ENCODE peak calls at places on chromosomes 16 and 17, in seven cellular contexts. N, O, Z, A, T, P and G are unnamed samples. For H3K4me1, the result is how much of the 10 kb centered on the place peaks cover.

GRCh38 chr17:63078707-63079106 is 112.7 kb downstream of the TANC2 start:
- DNase-seq in N (no peak), O (no peak), Z (no peak), A (no peak), T (no peak), P (no peak), G (no peak)

GRCh38 chr16:79610771-79611170 is 10.2 kb upstream of the MAF start:
- DNase-seq in N (no peak), O (no peak), Z (no peak), A (no peak), T (no peak), P (no peak), G (no peak)

GRCh38 chr17:59342681-59343127 is 11.2 kb downstream of the YPEL2 start:
- DNase-seq in N (peak), O (no peak), Z (no peak), A (no peak), T (no peak), P (no peak), G (no peak)

GRCh38 chr16:87838643-87839541 is 30.4 kb downstream of the SLC7A5 start:
- DNase-seq in N (no peak), O (no peak), Z (peak), A (no peak), T (no peak), P (no peak), G (no peak)

GRCh38 chr17:5832886-5833285 is 237.3 kb upstream of the WSCD1 start:
- DNase-seq in N (no peak), O (peak), Z (no peak), A (peak), T (no peak), P (no peak), G (no peak)

GRCh38 chr17:56629450-56630187 is 36.1 kb downstream of the NOG start:
- DNase-seq in N (no peak), O (peak), Z (no peak), A (peak), T (no peak), P (no peak), G (no peak)

GRCh38 chr17:57577751-57578607 is 167.1 kb downstream of the CCDC182 start:
- DNase-seq in N (no peak), O (peak), Z (no peak), A (no peak), T (no peak), P (peak), G (no peak)

GRCh38 chr17:75776399-75777242 is 8.0 kb upstream of the UNK start:
- DNase-seq in N (peak), O (no peak), Z (no peak), A (no peak), T (no peak), P (no peak), G (no peak)

GRCh38 chr16:77596243-77596642 is 126.1 kb upstream of the NUDT7 start:
- DNase-seq in N (no peak), O (no peak), Z (no peak), A (no peak), T (no peak), P (no peak), G (no peak)

GRCh38 chr17:48644910-48645557 is 18.9 kb upstream of the HOXB9 start:
- DNase-seq in N (no peak), O (no peak), Z (no peak), A (no peak), T (no peak), P (no peak), G (no peak)

GRCh38 chr16:47026492-47026891 is 53.0 kb upstream of the DNAJA2 start:
- DNase-seq in N (no peak), O (no peak), Z (no peak), A (no peak), T (no peak), P (no peak), G (no peak)

DNA sequence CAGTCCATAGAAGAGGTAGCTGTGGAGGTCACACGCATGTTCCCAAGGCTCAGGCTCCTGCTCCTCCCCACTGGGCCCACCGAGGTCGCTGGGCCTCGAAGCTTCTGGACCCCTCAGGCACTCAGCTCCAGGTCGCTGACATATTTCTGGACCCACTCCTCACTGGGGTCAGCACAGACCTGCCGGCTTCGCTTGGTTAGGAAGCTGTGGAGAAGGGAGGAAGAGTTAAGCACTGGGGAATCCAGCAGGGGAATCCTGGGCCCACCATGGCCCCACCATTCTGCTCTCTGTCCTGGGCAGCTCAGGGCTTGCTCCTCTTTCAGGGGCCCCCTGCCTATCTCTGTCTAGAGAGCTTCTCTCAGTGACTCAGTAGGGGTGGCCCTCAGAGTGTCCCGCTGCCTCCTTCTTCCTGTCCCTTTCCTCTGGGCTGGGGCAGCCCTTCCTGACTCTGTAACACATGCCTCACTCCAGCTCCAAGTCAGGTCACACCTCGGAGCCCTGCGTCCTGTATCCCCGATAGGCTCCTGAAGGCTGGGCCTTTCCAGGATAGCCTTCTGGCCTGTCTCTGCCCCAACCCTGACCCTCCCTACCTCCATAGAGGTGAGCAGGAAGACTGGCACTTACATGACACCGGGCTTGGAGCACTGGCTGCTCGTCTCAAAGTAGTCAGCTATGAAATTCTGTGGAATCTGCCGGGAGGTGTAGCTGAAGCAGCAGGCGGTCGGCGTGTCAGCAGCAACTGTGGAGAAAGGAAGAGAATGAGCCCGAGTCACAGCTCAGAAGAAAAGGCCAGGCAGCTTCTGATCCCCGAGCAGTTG is 1.2 kb downstream of the CCL3 start:
- DNase-seq in N (peak), O (no peak), Z (no peak), A (no peak), T (no peak), P (no peak), G (no peak)
- H3K4me1 ChIP-seq in N (under half), O (under half), Z (under half), A (under half), T (under half), P (under half), G (under half)

GRCh38 chr16:28166394-28167208 is 45.2 kb downstream of the XPO6 start:
- DNase-seq in N (no peak), O (peak), Z (no peak), A (peak), T (no peak), P (no peak), G (no peak)

GRCh38 chr16:28172331-28172730 is 39.4 kb downstream of the XPO6 start:
- DNase-seq in N (no peak), O (no peak), Z (no peak), A (no peak), T (no peak), P (no peak), G (no peak)

GRCh38 chr16:28167730-28168129 is 44.0 kb downstream of the XPO6 start:
- DNase-seq in N (no peak), O (no peak), Z (no peak), A (no peak), T (no peak), P (no peak), G (no peak)

GRCh38 chr16:28167221-28167620 is 44.5 kb downstream of the XPO6 start:
- DNase-seq in N (no peak), O (no peak), Z (no peak), A (no peak), T (no peak), P (no peak), G (no peak)

GRCh38 chr16:28168991-28169554 is 42.7 kb downstream of the XPO6 start:
- DNase-seq in N (no peak), O (no peak), Z (no peak), A (no peak), T (no peak), P (no peak), G (no peak)
- TF ChIP-seq POLR2AphosphoS5 in N (no peak), O (no peak), Z (no peak), A (no peak), T (no peak), P (no peak), G (no peak)

DNA sequence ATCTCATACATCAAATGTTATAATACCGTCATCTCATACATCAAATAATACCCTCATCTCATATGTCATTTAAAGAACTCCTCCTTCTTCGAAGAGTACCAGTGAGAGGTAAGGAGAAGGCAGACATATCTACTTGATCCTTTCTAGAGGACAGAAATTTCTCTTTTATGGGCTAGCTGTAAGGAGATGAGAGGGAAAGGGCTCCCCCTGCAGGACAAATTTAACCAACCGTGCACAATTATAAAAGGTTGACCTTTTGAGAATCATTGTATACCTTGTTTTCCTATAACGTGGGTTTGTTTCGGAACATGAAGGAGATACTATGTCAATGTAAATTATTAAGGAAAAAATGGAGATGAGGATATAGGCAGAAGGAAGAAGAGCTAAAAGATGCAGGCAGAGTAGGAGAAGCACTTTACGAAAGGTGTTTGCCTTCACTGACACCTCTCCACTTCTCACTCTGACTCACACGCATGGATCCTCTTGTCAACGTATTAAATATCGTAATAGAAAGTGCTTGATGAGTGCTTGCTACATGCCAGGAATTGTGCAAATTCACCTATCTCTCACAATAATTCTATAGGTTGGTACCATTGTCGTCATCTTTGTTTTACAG is 465.9 kb upstream of the ERCC4 start:
- DNase-seq in N (no peak), O (peak), Z (peak), A (peak), T (no peak), P (peak), G (no peak)
- TF ChIP-seq CTCF in N (peak), O (peak), Z (no peak), A (peak), T (peak), P (peak), G (no peak)

GRCh38 chr16:12173121-12173520 is 196.6 kb downstream of the SNX29 start:
- DNase-seq in N (peak), O (no peak), Z (no peak), A (no peak), T (no peak), P (no peak), G (no peak)

GRCh38 chr16:12178251-12178990 is 201.9 kb downstream of the SNX29 start:
- DNase-seq in N (no peak), O (no peak), Z (no peak), A (no peak), T (no peak), P (no peak), G (no peak)

GRCh38 chr16:12176051-12176450 is 199.5 kb downstream of the SNX29 start:
- DNase-seq in N (no peak), O (no peak), Z (no peak), A (no peak), T (no peak), P (no peak), G (no peak)

GRCh38 chr16:12182202-12182601 is 205.7 kb downstream of the SNX29 start:
- DNase-seq in N (no peak), O (no peak), Z (no peak), A (no peak), T (no peak), P (no peak), G (no peak)

DNA sequence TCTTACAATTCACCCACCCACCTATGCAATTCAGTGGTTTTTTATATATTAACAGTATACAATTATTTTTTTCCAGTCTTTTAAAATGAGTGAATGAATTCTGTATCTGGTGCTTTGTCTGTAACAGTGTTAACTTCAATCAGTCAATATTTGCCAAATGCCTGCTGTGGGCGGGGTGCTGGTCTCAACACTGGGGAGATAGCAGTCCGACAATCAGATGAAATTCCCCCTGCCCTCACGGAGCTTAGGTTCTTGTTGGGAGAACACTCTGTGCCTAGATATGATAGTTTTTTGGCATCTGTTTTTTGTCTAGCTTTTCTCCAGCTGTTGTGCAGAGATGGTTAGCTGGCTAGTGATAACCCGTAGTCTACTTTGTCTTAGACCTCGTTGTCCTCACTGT is 201.1 kb downstream of the SNX29 start:
- DNase-seq in N (no peak), O (no peak), Z (no peak), A (no peak), T (no peak), P (no peak), G (no peak)
- H3K4me1 ChIP-seq in N (under half), O (under half), Z (under half), A (under half), T (under half), P (under half), G (under half)

DNA sequence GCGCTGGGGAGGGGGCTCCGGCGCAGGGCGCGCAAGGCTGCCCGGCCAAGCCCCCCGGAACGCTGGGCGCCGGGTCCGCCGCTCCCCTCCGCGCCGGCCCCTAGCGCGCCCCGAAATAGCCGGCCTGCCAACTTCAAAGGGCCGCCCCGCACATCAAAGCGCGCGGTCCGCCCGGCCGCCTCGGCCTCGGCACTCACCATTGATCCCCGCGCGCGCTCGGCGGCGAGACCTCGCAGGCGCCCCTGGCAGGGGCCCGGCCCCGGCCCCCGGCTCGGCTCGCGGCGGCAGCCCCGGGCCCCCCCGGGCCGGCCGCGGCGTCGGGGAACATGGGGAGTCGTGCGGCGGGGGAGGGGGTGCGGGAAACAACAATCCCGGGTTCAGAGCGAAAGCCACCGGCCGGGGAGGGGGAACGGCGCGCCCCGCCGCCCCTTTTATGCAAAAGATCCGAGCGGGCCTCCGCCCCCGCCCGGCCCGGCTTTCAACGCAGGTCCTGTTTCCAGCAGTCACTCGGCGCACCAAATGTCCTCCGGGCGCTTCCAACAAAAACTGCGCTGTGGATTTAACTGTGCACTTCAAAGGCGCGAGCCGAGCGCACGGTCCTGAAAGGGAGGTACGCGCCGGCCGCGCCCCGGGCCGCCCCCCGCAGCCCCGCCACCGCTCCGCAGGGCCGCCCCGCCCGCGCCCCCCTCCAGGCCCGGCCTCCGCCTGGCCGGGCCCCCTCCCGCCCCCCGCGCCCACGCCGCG is 648 bp downstream of the AXIN2 start:
- DNase-seq in N (peak), O (peak), Z (peak), A (peak), T (no peak), P (peak), G (peak)
- TF ChIP-seq POLR2AphosphoS5 in N (peak), O (peak), Z (peak), A (peak), T (no peak), P (peak), G (peak)

DNA sequence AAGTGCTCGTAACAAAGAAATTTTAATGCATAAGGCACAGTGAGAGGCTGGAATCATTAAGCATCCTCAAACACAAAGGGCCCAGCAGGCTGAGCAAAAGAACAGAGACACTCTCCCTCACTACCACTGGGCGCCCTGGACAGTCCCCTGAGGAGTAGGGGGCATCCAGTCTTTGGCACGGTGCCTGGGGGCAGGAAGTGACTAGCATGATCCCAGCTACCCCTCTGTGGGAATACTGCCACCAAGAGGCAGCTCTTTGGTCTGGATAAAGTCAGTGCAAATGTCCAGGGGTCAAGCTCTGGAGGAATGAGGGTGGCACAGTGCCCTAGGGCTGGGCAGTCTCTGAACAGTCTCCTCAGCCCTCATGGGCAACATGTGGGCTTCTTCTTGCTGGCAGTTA is 2.6 kb upstream of the PROCA1 start:
- DNase-seq in N (no peak), O (no peak), Z (no peak), A (no peak), T (no peak), P (no peak), G (no peak)
- TF ChIP-seq CTCF in N (no peak), O (peak), Z (no peak), A (no peak), T (peak), P (no peak), G (no peak)

GRCh38 chr17:40666366-40666765 is 1.4 kb upstream of the KRT222 start:
- DNase-seq in N (no peak), O (no peak), Z (no peak), A (no peak), T (no peak), P (no peak), G (no peak)

GRCh38 chr17:40659909-40660308 is 5.1 kb downstream of the KRT222 start:
- DNase-seq in N (no peak), O (no peak), Z (no peak), A (no peak), T (no peak), P (no peak), G (no peak)

GRCh38 chr17:40663252-40663651 is 1.7 kb downstream of the KRT222 start:
- DNase-seq in N (no peak), O (no peak), Z (no peak), A (no peak), T (no peak), P (no peak), G (no peak)

DNA sequence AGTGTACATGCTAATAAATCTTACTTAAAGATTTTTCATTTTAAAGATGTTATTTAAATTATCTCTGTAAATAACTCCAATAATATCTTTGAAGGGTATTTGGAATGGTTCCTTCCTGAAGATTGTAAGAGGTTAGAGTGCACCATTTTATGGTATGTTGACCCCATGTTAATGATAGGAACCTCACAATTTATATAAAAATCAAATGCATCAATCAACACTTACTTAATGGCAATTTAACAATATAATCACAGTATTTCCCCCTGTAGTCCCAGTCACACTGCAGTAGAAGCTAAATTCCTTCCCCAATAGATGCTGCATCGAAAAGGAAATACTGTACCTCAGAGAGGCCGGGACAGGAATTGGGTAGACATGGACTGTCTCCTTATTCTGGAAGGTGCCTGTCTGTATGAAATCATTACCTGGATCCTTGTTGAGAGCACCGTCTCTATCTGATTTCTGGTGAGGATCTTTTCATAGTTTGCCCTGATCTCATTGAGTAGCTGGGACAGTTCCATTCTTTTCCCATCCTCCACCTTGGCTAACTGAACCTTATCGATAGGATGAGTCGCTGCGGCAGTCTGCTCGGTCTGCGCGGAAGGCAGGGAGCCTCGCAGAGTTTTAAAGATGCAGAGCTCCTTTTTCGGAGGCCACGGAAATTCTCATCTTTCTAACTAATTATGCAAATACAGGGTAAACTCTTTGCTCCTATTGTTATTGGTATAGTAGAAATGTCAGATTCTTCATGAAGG is at the start of gene KRT222:
- DNase-seq in N (no peak), O (no peak), Z (no peak), A (peak), T (no peak), P (no peak), G (no peak)
- H3K4me1 ChIP-seq in N (under half), O (under half), Z (under half), A (under half), T (under half), P (under half), G (under half)

GRCh38 chr16:49115956-49116355 is 165.7 kb downstream of the CBLN1 start:
- DNase-seq in N (no peak), O (no peak), Z (no peak), A (no peak), T (no peak), P (no peak), G (no peak)
- TF ChIP-seq POLR2AphosphoS5 in N (no peak), O (no peak), Z (no peak), A (no peak), T (no peak), P (no peak), G (no peak)